ENCODE peak calls at places on chromosomes 12 and 14, in nine cellular contexts. Q, N, P, Z, T, F, W, O and G are unnamed samples.

GRCh38 chr12:27534060-27534764 is 10.2 kb downstream of the PPFIBP1 start:
- DNase-seq in Q (no peak), N (no peak), P (no peak), Z (no peak), T (no peak), F (no peak), W (no peak), O (no peak), G (peak)

GRCh38 chr12:26187429-26187828 is 7.9 kb upstream of the SSPN start:
- DNase-seq in Q (no peak), N (no peak), P (no peak), Z (peak), T (no peak), F (no peak), W (no peak), O (no peak), G (no peak)

GRCh38 chr12:89354630-89354931 is 2.3 kb upstream of the DUSP6 start:
- DNase-seq in Q (peak), N (no peak), P (no peak), Z (peak), T (no peak), F (no peak), W (no peak), O (no peak), G (no peak)

GRCh38 chr14:69288001-69288771 is 28.2 kb downstream of the GALNT16 start:
- DNase-seq in Q (peak), N (no peak), P (no peak), Z (peak), T (peak), F (peak), W (no peak), O (peak), G (no peak)

GRCh38 chr14:98177551-98177950 is 1094.4 kb downstream of the BCL11B start:
- DNase-seq in Q (no peak), N (peak), P (no peak), Z (no peak), T (no peak), F (no peak), W (no peak), O (no peak), G (no peak)

GRCh38 chr12:71576546-71576945 is 87.1 kb downstream of the ZFC3H1 start:
- DNase-seq in Q (no peak), N (no peak), P (no peak), Z (no peak), T (no peak), F (no peak), W (no peak), O (no peak), G (no peak)

GRCh38 chr14:61140872-61141271 is 140.3 kb downstream of the TMEM30B start:
- DNase-seq in Q (peak), N (no peak), P (peak), Z (no peak), T (peak), F (no peak), W (no peak), O (no peak), G (no peak)

GRCh38 chr12:49357099-49357678 is 10.1 kb upstream of the SPATS2 start:
- DNase-seq in Q (peak), N (no peak), P (no peak), Z (no peak), T (peak), F (no peak), W (no peak), O (no peak), G (no peak)

GRCh38 chr12:2244013-2244861 is 191.4 kb downstream of the CACNA1C start:
- DNase-seq in Q (peak), N (no peak), P (peak), Z (peak), T (peak), F (no peak), W (no peak), O (no peak), G (peak)

GRCh38 chr14:32435411-32435810 is 106.3 kb downstream of the AKAP6 start:
- DNase-seq in Q (no peak), N (no peak), P (no peak), Z (peak), T (no peak), F (no peak), W (no peak), O (no peak), G (no peak)

GRCh38 chr14:32434880-32435279 is 105.8 kb downstream of the AKAP6 start:
- DNase-seq in Q (no peak), N (no peak), P (no peak), Z (no peak), T (no peak), F (no peak), W (no peak), O (no peak), G (no peak)

GRCh38 chr14:32436993-32437392 is 107.9 kb downstream of the AKAP6 start:
- DNase-seq in Q (no peak), N (no peak), P (no peak), Z (no peak), T (no peak), F (no peak), W (no peak), O (no peak), G (no peak)

GRCh38 chr14:32432813-32433538 is 103.9 kb downstream of the AKAP6 start:
- DNase-seq in Q (no peak), N (no peak), P (no peak), Z (no peak), T (no peak), F (no peak), W (no peak), O (no peak), G (no peak)

DNA sequence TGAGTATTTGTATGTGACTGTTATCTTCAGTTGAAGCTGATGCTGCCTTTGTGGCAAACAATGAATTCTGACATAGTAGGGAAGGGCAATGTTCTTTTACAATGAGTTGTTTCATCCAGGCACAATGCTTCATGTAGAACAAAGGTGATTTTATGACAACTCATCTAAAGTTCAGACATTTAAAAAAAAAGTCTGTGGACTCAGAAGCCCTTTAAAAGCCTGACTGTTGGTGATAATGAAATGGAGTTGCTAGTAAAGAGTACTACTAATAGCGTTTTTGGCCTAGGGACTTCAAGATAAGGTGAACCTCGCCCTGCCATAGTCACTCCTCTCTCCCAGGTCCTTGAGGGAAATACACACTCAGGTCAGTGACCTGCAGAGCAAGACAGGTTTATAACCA is 105.1 kb downstream of the AKAP6 start:
- DNase-seq in Q (no peak), N (no peak), P (no peak), Z (peak), T (no peak), F (peak), W (no peak), O (no peak), G (no peak)
- H3K4me3 ChIP-seq in Q (no peak), N (no peak), P (no peak), Z (no peak), T (no peak), F (no peak), W (no peak), O (no peak), G (no peak)

GRCh38 chr14:76937181-76938091 is 91.1 kb downstream of the IRF2BPL start:
- DNase-seq in Q (peak), N (no peak), P (peak), Z (peak), T (peak), F (peak), W (no peak), O (peak), G (no peak)
- H3K27ac ChIP-seq in Q (peak), N (no peak), P (peak), Z (no peak), T (peak), F (no peak), W (peak), O (no peak), G (no peak)

GRCh38 chr12:13981296-13981962 is at the start of gene GRIN2B:
- DNase-seq in Q (no peak), N (no peak), P (no peak), Z (peak), T (no peak), F (no peak), W (no peak), O (no peak), G (no peak)
- H3K4me3 ChIP-seq in Q (peak), N (no peak), P (no peak), Z (peak), T (no peak), F (no peak), W (peak), O (no peak), G (no peak)

DNA sequence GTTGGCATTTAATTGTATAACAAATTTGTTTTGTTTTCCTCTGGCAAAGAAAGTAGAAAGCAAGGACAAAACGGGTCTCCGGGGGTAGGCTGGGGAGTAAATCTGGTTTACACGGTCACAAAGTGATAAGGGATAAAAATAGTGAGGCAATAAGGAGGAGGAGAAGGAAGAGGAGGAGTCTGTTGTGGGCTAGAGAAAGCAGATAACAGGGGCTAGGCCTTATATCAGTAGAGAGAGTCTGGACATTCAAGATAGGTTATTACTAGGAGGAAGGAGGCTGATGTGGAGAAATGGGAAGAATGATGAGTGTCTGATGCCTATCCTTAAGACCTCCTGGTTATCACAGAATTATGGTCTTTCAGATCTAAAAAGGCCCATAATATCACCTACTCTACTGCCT is 83.2 kb upstream of the SSTR1 start:
- DNase-seq in Q (no peak), N (no peak), P (no peak), Z (peak), T (no peak), F (no peak), W (no peak), O (no peak), G (no peak)
- H3K27ac ChIP-seq in Q (no peak), N (no peak), P (no peak), Z (no peak), T (no peak), F (no peak), W (no peak), O (no peak), G (no peak)